ENCODE peak calls at places on chromosomes 12 and 14, in six cellular contexts. U, L, X, F, R and H are unnamed samples.

GRCh38 chr12:132537836-132538235 is 47.9 kb downstream of the FBRSL1 start:
- DNase-seq in U (no peak), L (no peak), X (no peak), F (no peak), R (no peak), H (no peak)

GRCh38 chr14:23708343-23708742 is 72.2 kb downstream of the DHRS2 start:
- DNase-seq in U (no peak), L (peak), X (no peak), F (no peak), R (no peak), H (no peak)

GRCh38 chr12:47270782-47271664 is 191.3 kb upstream of the AMIGO2 start:
- DNase-seq in U (no peak), L (no peak), X (no peak), F (no peak), R (no peak), H (no peak)

GRCh38 chr14:45359766-45360165 is 106.8 kb upstream of the MIS18BP1 start:
- DNase-seq in U (no peak), L (no peak), X (no peak), F (no peak), R (no peak), H (no peak)

GRCh38 chr14:76701981-76702380 is 59.3 kb upstream of the VASH1 start:
- DNase-seq in U (no peak), L (no peak), X (no peak), F (no peak), R (no peak), H (no peak)

GRCh38 chr12:40701756-40702155 is 9.5 kb downstream of the CNTN1 start:
- DNase-seq in U (no peak), L (no peak), X (no peak), F (no peak), R (no peak), H (no peak)

GRCh38 chr12:61823102-61823501 is 437.1 kb upstream of the USP15 start:
- DNase-seq in U (no peak), L (no peak), X (no peak), F (no peak), R (no peak), H (no peak)

GRCh38 chr14:90717916-90718315 is 98.3 kb downstream of the TTC7B start:
- DNase-seq in U (no peak), L (no peak), X (no peak), F (no peak), R (no peak), H (no peak)

GRCh38 chr14:55200646-55201045 is 9.3 kb upstream of the DLGAP5 start:
- DNase-seq in U (no peak), L (no peak), X (no peak), F (no peak), R (no peak), H (no peak)

GRCh38 chr12:113633678-113634332 is 162.1 kb upstream of the LHX5 start:
- DNase-seq in U (no peak), L (no peak), X (no peak), F (no peak), R (no peak), H (no peak)

GRCh38 chr12:80313184-80313583 is 130.9 kb upstream of the PTPRQ start:
- DNase-seq in U (no peak), L (no peak), X (no peak), F (no peak), R (no peak), H (no peak)

GRCh38 chr12:106118-106561 is 39.6 kb downstream of the IQSEC3 start:
- DNase-seq in U (no peak), L (peak), X (peak), F (peak), R (peak), H (peak)

GRCh38 chr14:48125654-48126053 is 450.2 kb upstream of the MDGA2 start:
- DNase-seq in U (no peak), L (no peak), X (no peak), F (no peak), R (no peak), H (no peak)

GRCh38 chr12:70154960-70155589 is 88.2 kb upstream of the CNOT2 start:
- DNase-seq in U (no peak), L (no peak), X (no peak), F (no peak), R (no peak), H (no peak)

GRCh38 chr12:12480074-12480473 is 82.6 kb downstream of the DUSP16 start:
- DNase-seq in U (no peak), L (no peak), X (no peak), F (no peak), R (no peak), H (no peak)

GRCh38 chr12:79454338-79454777 is 236.4 kb downstream of the PAWR start:
- DNase-seq in U (no peak), L (no peak), X (peak), F (no peak), R (no peak), H (no peak)

GRCh38 chr12:81332054-81332453 is 254.2 kb downstream of the ACSS3 start:
- DNase-seq in U (no peak), L (no peak), X (no peak), F (no peak), R (no peak), H (no peak)

GRCh38 chr12:80494836-80495235 is 50.8 kb downstream of the PTPRQ start:
- DNase-seq in U (no peak), L (no peak), X (no peak), F (no peak), R (no peak), H (no peak)

GRCh38 chr14:71651228-71651627 is 281.0 kb upstream of the RGS6 start:
- DNase-seq in U (no peak), L (no peak), X (no peak), F (no peak), R (no peak), H (no peak)

GRCh38 chr12:89351489-89352241 is 636 bp downstream of the DUSP6 start:
- DNase-seq in U (no peak), L (no peak), X (no peak), F (peak), R (no peak), H (no peak)

GRCh38 chr12:86741531-86741930 is 485.3 kb upstream of the MGAT4C start:
- DNase-seq in U (no peak), L (no peak), X (no peak), F (no peak), R (no peak), H (no peak)

GRCh38 chr14:55274144-55274543 is 2.9 kb downstream of the FBXO34 start:
- DNase-seq in U (no peak), L (peak), X (no peak), F (no peak), R (no peak), H (no peak)

GRCh38 chr12:121295746-121296617 is 527 bp downstream of the CAMKK2 start:
- DNase-seq in U (no peak), L (peak), X (peak), F (no peak), R (no peak), H (no peak)

GRCh38 chr14:50521912-50522341 is 10.4 kb downstream of the MAP4K5 start:
- DNase-seq in U (no peak), L (no peak), X (peak), F (no peak), R (no peak), H (no peak)

GRCh38 chr14:73467377-73467776 is 9.0 kb upstream of the NUMB start:
- DNase-seq in U (no peak), L (peak), X (no peak), F (no peak), R (no peak), H (no peak)

DNA sequence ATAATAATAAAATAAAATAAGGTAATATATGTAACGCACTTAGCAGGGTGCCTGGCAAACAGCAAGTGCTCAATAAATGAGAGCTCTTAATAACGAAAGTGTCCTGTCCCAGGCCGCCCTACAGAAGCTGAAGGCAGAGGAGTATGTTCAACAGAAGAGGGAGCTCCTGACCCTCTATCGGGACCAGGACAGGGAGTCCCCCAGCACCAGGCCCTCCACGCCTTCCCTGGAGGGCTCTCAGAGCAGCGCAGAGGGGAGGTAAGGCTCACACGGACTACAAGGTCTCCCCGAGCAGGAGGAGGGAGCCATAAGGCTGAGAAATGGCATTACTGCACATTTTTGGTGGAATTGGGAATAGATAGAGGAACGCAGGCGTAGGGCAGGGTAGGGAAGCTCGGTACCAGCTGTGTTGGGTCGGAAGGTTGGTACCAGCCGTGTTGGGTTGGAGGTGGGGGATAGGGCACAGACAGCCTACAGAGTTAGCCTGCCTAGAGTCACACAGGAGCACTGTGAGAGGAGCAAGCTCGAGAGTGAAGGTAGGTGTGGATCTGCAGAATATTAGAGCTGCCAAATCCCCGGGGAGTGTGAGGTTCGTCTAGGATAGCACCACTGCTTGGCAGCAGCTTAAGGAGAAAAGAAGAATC is 15.4 kb downstream of the TNFRSF1A start:
- DNase-seq in U (no peak), L (peak), X (peak), F (no peak), R (no peak), H (no peak)
- TF ChIP-seq POLR2AphosphoS5 in U (no peak), L (no peak), X (peak), F (no peak), R (no peak), H (no peak)

DNA sequence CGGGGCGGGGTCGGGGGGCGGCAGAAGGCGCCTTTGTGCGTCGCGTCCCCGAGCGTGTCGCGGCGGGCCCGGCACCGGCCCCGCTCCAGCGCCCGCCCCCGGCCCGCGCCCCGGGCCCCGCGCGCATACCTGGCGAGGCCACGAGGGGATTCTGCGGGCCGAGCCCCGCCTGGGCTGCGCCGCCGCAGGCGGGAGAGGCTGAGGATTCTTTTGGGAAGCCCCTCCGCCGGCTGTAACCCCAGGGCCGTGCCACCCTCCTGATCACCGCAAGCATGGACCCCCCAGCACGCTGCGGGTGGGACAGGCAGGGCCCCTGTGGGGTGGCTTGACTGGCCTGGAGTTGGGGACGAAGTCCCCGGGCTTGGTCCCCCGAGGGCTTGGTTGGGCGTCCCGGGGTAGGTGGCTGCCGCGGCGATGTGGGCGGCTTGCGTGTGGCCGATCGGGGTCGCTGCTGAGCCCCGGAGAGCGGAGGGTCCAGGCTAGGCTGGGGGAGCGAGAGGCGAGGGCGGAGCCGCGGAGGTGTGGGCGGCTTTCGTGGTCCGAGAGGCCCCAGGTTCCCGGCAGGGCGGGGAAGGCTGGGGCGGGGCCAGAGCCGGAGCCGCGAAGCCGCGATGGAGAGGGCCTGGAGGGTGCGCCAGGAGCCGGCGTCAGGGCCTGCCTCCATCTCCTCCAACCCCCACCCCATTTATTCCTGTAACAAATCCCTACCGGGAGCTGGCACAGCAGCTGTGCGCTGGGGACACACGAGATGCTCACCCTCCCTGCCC is 28.4 kb upstream of the GPR132 start:
- DNase-seq in U (peak), L (peak), X (peak), F (peak), R (peak), H (peak)
- TF ChIP-seq POLR2A in U (no peak), L (no peak), X (no peak), F (no peak), R (peak), H (no peak)

GRCh38 chr14:27049611-27050172 is 451.9 kb upstream of the NOVA1 start:
- DNase-seq in U (no peak), L (no peak), X (no peak), F (no peak), R (no peak), H (no peak)
- TF ChIP-seq TAF1 in U (no peak), L (no peak), X (no peak), F (no peak), R (no peak), H (no peak)

DNA sequence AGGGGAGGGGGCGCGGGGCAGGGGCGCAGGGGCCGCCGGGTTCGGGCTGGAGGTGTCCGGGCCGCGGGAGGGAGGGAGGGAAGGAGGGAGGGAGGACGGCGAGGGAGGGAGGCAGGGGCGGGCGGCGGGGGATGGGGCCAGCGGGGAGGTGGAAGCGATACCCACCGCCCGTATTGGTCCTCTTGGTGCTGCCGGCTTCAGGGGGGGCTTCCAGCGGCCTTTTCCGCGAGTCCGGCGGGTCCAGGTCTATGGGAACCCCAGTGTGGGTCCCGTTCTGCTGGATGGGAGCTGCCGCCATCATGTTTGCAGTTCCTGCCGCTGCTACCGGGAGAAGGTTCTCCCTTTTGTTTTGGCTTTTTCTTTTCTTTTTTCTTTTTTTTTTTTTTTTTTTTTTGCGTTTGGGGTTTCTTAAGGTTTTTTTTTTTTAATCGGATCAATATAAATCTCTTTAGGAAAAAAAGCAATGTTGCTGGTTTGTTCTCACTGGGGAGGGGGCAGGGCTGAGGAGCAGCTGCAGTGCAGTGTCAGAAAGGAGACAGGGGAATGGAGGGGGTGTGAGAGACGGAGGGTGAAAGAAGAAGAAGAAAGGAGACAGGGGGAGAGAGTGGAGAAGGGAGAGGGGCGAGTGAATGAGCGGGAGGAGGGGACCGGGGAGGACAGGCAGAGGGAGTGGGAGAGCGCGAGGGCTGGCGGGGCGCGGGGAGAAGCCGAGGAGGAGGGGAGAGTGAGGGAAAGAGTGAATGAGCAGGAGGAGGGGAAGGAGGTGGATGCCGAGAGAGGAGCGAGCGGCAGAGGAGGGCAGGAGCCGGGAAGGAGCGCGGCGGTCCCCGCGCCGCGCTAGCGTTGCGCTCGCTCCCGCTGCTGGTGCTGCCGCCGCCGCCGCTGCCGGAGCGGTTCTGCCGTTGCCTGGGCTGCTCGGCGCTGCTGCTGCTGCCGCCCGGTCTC is at the start of gene NOVA1:
- DNase-seq in U (peak), L (no peak), X (no peak), F (peak), R (no peak), H (no peak)
- TF ChIP-seq POLR2AphosphoS5 in U (peak), L (no peak), X (no peak), F (no peak), R (no peak), H (no peak)